ENCODE peak calls at places on chromosomes 6 and 20, in four cellular contexts. One of them, this sample, is unnamed.

GRCh38 chr6:125746731-125747588 is 2.5 kb upstream of the HEY2 start:
- DNase-seq in CD8-positive, alpha-beta memory T cell: peak
- DNase-seq in chondrocyte: no peak
- DNase-seq in AG09319: no peak
- DNase-seq in this sample: peak

GRCh38 chr6:125153541-125154183 is at the start of gene TPD52L1:
- DNase-seq in chondrocyte: peak
- DNase-seq in AG09319: peak
- DNase-seq in CD8-positive, alpha-beta memory T cell: peak
- DNase-seq in this sample: peak

GRCh38 chr6:44898296-44898930 is 429.7 kb upstream of the RUNX2 start:
- DNase-seq in AG09319: no peak
- DNase-seq in CD8-positive, alpha-beta memory T cell: no peak
- DNase-seq in chondrocyte: peak
- DNase-seq in this sample: no peak

GRCh38 chr6:33428219-33428890 is 8.5 kb downstream of the SYNGAP1 start:
- DNase-seq in chondrocyte: no peak
- DNase-seq in AG09319: no peak
- DNase-seq in CD8-positive, alpha-beta memory T cell: no peak
- DNase-seq in this sample: no peak

GRCh38 chr6:73340048-73340447 is 14.0 kb downstream of the DPPA5 start:
- DNase-seq in AG09319: no peak
- DNase-seq in CD8-positive, alpha-beta memory T cell: no peak
- DNase-seq in chondrocyte: no peak
- DNase-seq in this sample: no peak

GRCh38 chr20:63941282-63942060 is 14.7 kb downstream of the UCKL1 start:
- DNase-seq in CD8-positive, alpha-beta memory T cell: peak
- DNase-seq in chondrocyte: no peak
- DNase-seq in AG09319: no peak
- DNase-seq in this sample: peak

GRCh38 chr20:60695223-60695622 is 556.8 kb upstream of the CDH4 start:
- DNase-seq in AG09319: peak
- DNase-seq in CD8-positive, alpha-beta memory T cell: no peak
- DNase-seq in chondrocyte: no peak
- DNase-seq in this sample: no peak

GRCh38 chr20:36322131-36322530 is 16.0 kb downstream of the DLGAP4 start:
- DNase-seq in AG09319: no peak
- DNase-seq in CD8-positive, alpha-beta memory T cell: no peak
- DNase-seq in chondrocyte: peak
- DNase-seq in this sample: no peak

GRCh38 chr20:57148266-57148665 is 118.2 kb downstream of the BMP7 start:
- DNase-seq in AG09319: no peak
- DNase-seq in chondrocyte: no peak
- DNase-seq in CD8-positive, alpha-beta memory T cell: no peak
- DNase-seq in this sample: no peak

GRCh38 chr20:6827472-6827871 is 60.0 kb downstream of the BMP2 start:
- DNase-seq in CD8-positive, alpha-beta memory T cell: no peak
- DNase-seq in AG09319: no peak
- DNase-seq in chondrocyte: no peak
- DNase-seq in this sample: no peak

GRCh38 chr6:22471746-22472145 is 97.6 kb upstream of the HDGFL1 start:
- DNase-seq in CD8-positive, alpha-beta memory T cell: no peak
- DNase-seq in AG09319: no peak
- DNase-seq in chondrocyte: no peak
- DNase-seq in this sample: no peak

This sample was measured in naive thymus-derived CD4-positive, alpha-beta T cell.